ENCODE peak calls at places on chromosome 12, in six cellular contexts. One of them, this sample, is unnamed. For H3K4me1, the result is how much of the 10 kb centered on the place peaks cover.

GRCh38 chr12:7197846-7198245 is 8.4 kb downstream of the PEX5 start:
- DNase-seq in Panc1: no peak
- DNase-seq in tibial nerve: no peak
- DNase-seq in IMR-90: no peak
- DNase-seq in fibroblast of lung: no peak
- DNase-seq in left ventricle myocardium inferior: no peak
- DNase-seq in this sample: no peak

GRCh38 chr12:119178544-119179334 is at the start of gene HSPB8:
- DNase-seq in left ventricle myocardium inferior: peak
- DNase-seq in fibroblast of lung: peak
- DNase-seq in tibial nerve: peak
- DNase-seq in IMR-90: peak
- DNase-seq in Panc1: peak
- DNase-seq in this sample: peak

GRCh38 chr12:128661216-128661550 is 162.6 kb downstream of the SLC15A4 start:
- DNase-seq in Panc1: no peak
- DNase-seq in left ventricle myocardium inferior: no peak
- DNase-seq in fibroblast of lung: no peak
- DNase-seq in IMR-90: no peak
- DNase-seq in tibial nerve: no peak
- DNase-seq in this sample: no peak

GRCh38 chr12:13095266-13095995 is 8.0 kb downstream of the GSG1 start:
- DNase-seq in fibroblast of lung: peak
- DNase-seq in IMR-90: no peak
- DNase-seq in tibial nerve: no peak
- DNase-seq in left ventricle myocardium inferior: no peak
- DNase-seq in Panc1: no peak
- DNase-seq in this sample: no peak

GRCh38 chr12:78759387-78759786 is 105.2 kb upstream of the SYT1 start:
- DNase-seq in fibroblast of lung: peak
- DNase-seq in left ventricle myocardium inferior: no peak
- DNase-seq in tibial nerve: no peak
- DNase-seq in Panc1: no peak
- DNase-seq in IMR-90: peak
- DNase-seq in this sample: peak

GRCh38 chr12:112967858-112968257 is 10.5 kb upstream of the OAS2 start:
- DNase-seq in Panc1: no peak
- DNase-seq in IMR-90: no peak
- DNase-seq in fibroblast of lung: no peak
- DNase-seq in tibial nerve: no peak
- DNase-seq in left ventricle myocardium inferior: no peak
- DNase-seq in this sample: no peak

GRCh38 chr12:77239617-77240016 is 174.2 kb upstream of the E2F7 start:
- DNase-seq in Panc1: no peak
- DNase-seq in tibial nerve: no peak
- DNase-seq in left ventricle myocardium inferior: no peak
- DNase-seq in IMR-90: no peak
- DNase-seq in fibroblast of lung: no peak
- DNase-seq in this sample: no peak

GRCh38 chr12:87320724-87321123 is 708.5 kb downstream of the C12orf50 start:
- DNase-seq in Panc1: no peak
- DNase-seq in left ventricle myocardium inferior: no peak
- DNase-seq in tibial nerve: no peak
- DNase-seq in IMR-90: no peak
- DNase-seq in fibroblast of lung: peak
- DNase-seq in this sample: no peak

GRCh38 chr12:47747115-47747514 is 11.6 kb downstream of the RAPGEF3 start:
- DNase-seq in IMR-90: no peak
- DNase-seq in tibial nerve: no peak
- DNase-seq in Panc1: no peak
- DNase-seq in left ventricle myocardium inferior: no peak
- DNase-seq in fibroblast of lung: no peak
- DNase-seq in this sample: no peak

GRCh38 chr12:132162508-132163031 is 18.3 kb downstream of the NOC4L start:
- DNase-seq in tibial nerve: peak
- DNase-seq in Panc1: no peak
- DNase-seq in left ventricle myocardium inferior: no peak
- DNase-seq in fibroblast of lung: peak
- DNase-seq in IMR-90: peak
- DNase-seq in this sample: peak

GRCh38 chr12:6029401-6029800 is 84.3 kb upstream of the ANO2 start:
- DNase-seq in left ventricle myocardium inferior: no peak
- DNase-seq in fibroblast of lung: no peak
- DNase-seq in IMR-90: no peak
- DNase-seq in tibial nerve: no peak
- DNase-seq in Panc1: no peak
- DNase-seq in this sample: no peak

GRCh38 chr12:76075448-76075847 is 9.0 kb downstream of the NAP1L1 start:
- DNase-seq in tibial nerve: no peak
- DNase-seq in fibroblast of lung: no peak
- DNase-seq in IMR-90: no peak
- DNase-seq in left ventricle myocardium inferior: no peak
- DNase-seq in Panc1: no peak
- DNase-seq in this sample: no peak

GRCh38 chr12:42332301-42332894 is 6.4 kb downstream of the PPHLN1 start:
- DNase-seq in IMR-90: peak
- DNase-seq in fibroblast of lung: peak
- DNase-seq in Panc1: no peak
- DNase-seq in tibial nerve: peak
- DNase-seq in left ventricle myocardium inferior: no peak
- DNase-seq in this sample: peak

GRCh38 chr12:87995581-87996178 is 33.5 kb downstream of the C12orf50 start:
- DNase-seq in tibial nerve: peak
- DNase-seq in IMR-90: peak
- DNase-seq in left ventricle myocardium inferior: peak
- DNase-seq in Panc1: peak
- DNase-seq in fibroblast of lung: peak
- DNase-seq in this sample: peak

GRCh38 chr12:24491968-24492367 is 456.9 kb downstream of the BCAT1 start:
- DNase-seq in left ventricle myocardium inferior: no peak
- DNase-seq in IMR-90: no peak
- DNase-seq in Panc1: no peak
- DNase-seq in fibroblast of lung: no peak
- DNase-seq in tibial nerve: no peak
- DNase-seq in this sample: no peak

GRCh38 chr12:95516757-95517156 is 34.5 kb downstream of the USP44 start:
- DNase-seq in IMR-90: peak
- DNase-seq in Panc1: no peak
- DNase-seq in tibial nerve: no peak
- DNase-seq in fibroblast of lung: no peak
- DNase-seq in left ventricle myocardium inferior: no peak
- DNase-seq in this sample: peak

GRCh38 chr12:106040521-106040920 is 98.2 kb downstream of the NUAK1 start:
- DNase-seq in Panc1: no peak
- DNase-seq in left ventricle myocardium inferior: no peak
- DNase-seq in fibroblast of lung: no peak
- DNase-seq in IMR-90: no peak
- DNase-seq in tibial nerve: no peak
- DNase-seq in this sample: no peak

GRCh38 chr12:6323340-6323994 is 13.0 kb downstream of the PLEKHG6 start:
- DNase-seq in tibial nerve: no peak
- DNase-seq in left ventricle myocardium inferior: no peak
- DNase-seq in fibroblast of lung: peak
- DNase-seq in Panc1: peak
- DNase-seq in IMR-90: peak
- DNase-seq in this sample: peak

GRCh38 chr12:122851820-122852219 is 16.6 kb downstream of the HIP1R start:
- DNase-seq in left ventricle myocardium inferior: no peak
- DNase-seq in fibroblast of lung: peak
- DNase-seq in Panc1: no peak
- DNase-seq in IMR-90: peak
- DNase-seq in tibial nerve: no peak
- DNase-seq in this sample: peak

GRCh38 chr12:30880813-30881212 is 45.7 kb upstream of the TSPAN11 start:
- DNase-seq in fibroblast of lung: no peak
- DNase-seq in tibial nerve: no peak
- DNase-seq in IMR-90: no peak
- DNase-seq in Panc1: no peak
- DNase-seq in left ventricle myocardium inferior: no peak
- DNase-seq in this sample: no peak

GRCh38 chr12:27787559-27787958 is 7.5 kb upstream of the MANSC4 start:
- DNase-seq in left ventricle myocardium inferior: no peak
- DNase-seq in tibial nerve: no peak
- DNase-seq in Panc1: no peak
- DNase-seq in IMR-90: peak
- DNase-seq in fibroblast of lung: peak
- DNase-seq in this sample: no peak

GRCh38 chr12:120822832-120823503 is 81.2 kb downstream of the SPPL3 start:
- DNase-seq in fibroblast of lung: no peak
- DNase-seq in tibial nerve: no peak
- DNase-seq in left ventricle myocardium inferior: no peak
- DNase-seq in IMR-90: no peak
- DNase-seq in Panc1: no peak
- DNase-seq in this sample: no peak

GRCh38 chr12:75660107-75660530 is 148.7 kb upstream of the KRR1 start:
- DNase-seq in fibroblast of lung: peak
- DNase-seq in tibial nerve: no peak
- DNase-seq in Panc1: no peak
- DNase-seq in IMR-90: peak
- DNase-seq in left ventricle myocardium inferior: no peak
- DNase-seq in this sample: peak

GRCh38 chr12:26636710-26637328 is 196.2 kb downstream of the ITPR2 start:
- DNase-seq in tibial nerve: no peak
- DNase-seq in left ventricle myocardium inferior: no peak
- DNase-seq in fibroblast of lung: peak
- DNase-seq in IMR-90: peak
- DNase-seq in Panc1: peak
- DNase-seq in this sample: peak

GRCh38 chr12:31736472-31736871 is 7.7 kb upstream of the AMN1 start:
- DNase-seq in tibial nerve: no peak
- DNase-seq in IMR-90: peak
- DNase-seq in fibroblast of lung: peak
- DNase-seq in Panc1: no peak
- DNase-seq in left ventricle myocardium inferior: no peak
- DNase-seq in this sample: peak

GRCh38 chr12:104698871-104699270 is 242.1 kb downstream of the CHST11 start:
- DNase-seq in IMR-90: peak
- DNase-seq in tibial nerve: no peak
- DNase-seq in left ventricle myocardium inferior: no peak
- DNase-seq in fibroblast of lung: no peak
- DNase-seq in Panc1: no peak
- DNase-seq in this sample: peak

GRCh38 chr12:47977046-47977771 is 13.8 kb downstream of the TMEM106C start:
- DNase-seq in tibial nerve: no peak
- DNase-seq in Panc1: no peak
- DNase-seq in left ventricle myocardium inferior: no peak
- DNase-seq in fibroblast of lung: no peak
- DNase-seq in IMR-90: no peak
- DNase-seq in this sample: no peak

DNA sequence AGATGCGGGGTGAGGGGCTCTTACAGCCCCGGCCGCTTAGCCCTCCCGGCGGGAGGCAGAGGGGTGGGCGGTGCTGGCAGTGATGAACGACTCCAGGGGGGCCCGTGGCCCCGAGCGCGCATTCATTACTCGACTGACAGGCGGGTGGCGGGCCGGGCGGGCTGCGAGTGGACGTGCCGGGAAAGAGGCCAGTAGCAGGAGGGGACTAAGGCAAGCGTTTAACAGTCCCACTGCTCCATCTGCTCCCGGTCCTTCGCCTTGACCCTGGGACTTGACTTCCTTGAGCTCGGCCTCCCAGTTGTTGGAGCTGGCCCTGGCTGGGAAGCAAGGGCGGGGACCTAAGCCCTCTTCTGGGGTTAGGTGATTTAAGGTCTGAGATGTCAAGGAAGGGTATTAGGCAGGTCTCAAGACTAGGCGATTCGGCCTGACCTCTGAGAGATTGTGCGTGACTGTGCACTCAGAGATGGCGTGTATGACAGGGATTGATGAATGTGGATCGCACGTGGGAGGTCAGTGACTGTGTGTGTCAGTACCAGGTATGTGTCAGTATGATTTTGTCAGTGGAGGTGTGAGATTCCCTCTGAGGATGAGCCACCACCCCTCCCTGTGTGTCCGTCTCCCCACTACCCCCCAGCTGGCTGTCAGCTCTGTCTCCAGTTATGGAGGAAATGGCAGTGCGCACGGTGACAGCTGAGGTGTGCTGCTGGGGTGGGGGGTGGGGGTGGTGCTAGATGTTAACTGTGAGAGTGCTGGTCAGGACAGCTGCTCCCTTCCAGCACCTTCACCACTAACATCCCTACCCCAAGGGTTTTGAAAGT is 3.6 kb upstream of the DNAJC22 start:
- DNase-seq in fibroblast of lung: no peak
- DNase-seq in IMR-90: no peak
- DNase-seq in Panc1: no peak
- DNase-seq in tibial nerve: no peak
- DNase-seq in left ventricle myocardium inferior: no peak
- DNase-seq in this sample: no peak
- H3K4me1 ChIP-seq in fibroblast of lung: under half
- H3K4me1 ChIP-seq in IMR-90: under half
- H3K4me1 ChIP-seq in Panc1: under half
- H3K4me1 ChIP-seq in tibial nerve: under half
- H3K4me1 ChIP-seq in left ventricle myocardium inferior: half or more
- H3K4me1 ChIP-seq in this sample: under half

GRCh38 chr12:18658179-18658578 is 79.6 kb downstream of the PLCZ1 start:
- DNase-seq in IMR-90: no peak
- DNase-seq in left ventricle myocardium inferior: no peak
- DNase-seq in tibial nerve: no peak
- DNase-seq in fibroblast of lung: no peak
- DNase-seq in Panc1: no peak
- DNase-seq in this sample: no peak
- H3K4me3 ChIP-seq in IMR-90: no peak
- H3K4me3 ChIP-seq in left ventricle myocardium inferior: no peak
- H3K4me3 ChIP-seq in tibial nerve: no peak
- H3K4me3 ChIP-seq in fibroblast of lung: no peak
- H3K4me3 ChIP-seq in Panc1: no peak
- H3K4me3 ChIP-seq in this sample: no peak

GRCh38 chr12:52197371-52198231 is 5.8 kb upstream of the KRT80 start:
- DNase-seq in fibroblast of lung: peak
- DNase-seq in tibial nerve: peak
- DNase-seq in Panc1: no peak
- DNase-seq in left ventricle myocardium inferior: peak
- DNase-seq in IMR-90: no peak
- DNase-seq in this sample: no peak
- H3K27ac ChIP-seq in fibroblast of lung: no peak
- H3K27ac ChIP-seq in tibial nerve: no peak
- H3K27ac ChIP-seq in Panc1: peak
- H3K27ac ChIP-seq in left ventricle myocardium inferior: peak
- H3K27ac ChIP-seq in IMR-90: no peak
- H3K27ac ChIP-seq in this sample: no peak

DNA sequence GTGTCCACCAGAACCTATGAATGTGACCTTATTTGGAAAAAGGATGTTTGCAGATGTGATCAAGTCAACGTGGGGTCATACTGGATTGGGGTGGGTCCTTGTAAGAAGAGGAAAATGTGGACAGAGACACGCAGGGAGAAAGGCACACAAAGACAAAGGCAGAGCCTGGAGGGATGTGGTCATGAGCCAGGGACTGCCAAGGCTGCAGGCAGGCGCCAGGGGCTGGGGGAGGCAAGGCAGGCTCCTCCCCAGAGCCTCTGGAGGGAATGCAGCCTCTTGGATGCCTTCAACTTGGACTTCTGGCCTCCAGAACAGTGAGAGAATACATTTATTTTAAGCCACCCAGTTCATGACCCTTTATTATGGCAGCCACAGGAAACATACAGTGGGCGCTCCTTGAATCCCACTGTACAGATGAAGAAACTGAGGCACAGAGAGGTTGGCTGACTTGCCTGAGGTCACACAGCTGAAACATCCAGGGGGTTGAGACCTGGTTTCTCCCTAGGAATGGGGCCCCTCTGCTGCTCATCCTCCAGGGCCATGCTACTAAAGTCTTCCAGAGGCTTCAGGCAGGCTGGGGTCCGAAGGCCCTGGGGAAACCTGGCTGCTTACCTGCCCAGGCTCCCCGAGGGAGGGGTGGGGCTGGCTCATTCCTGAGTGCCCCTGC is 99.7 kb downstream of the RFLNA start:
- DNase-seq in left ventricle myocardium inferior: no peak
- DNase-seq in IMR-90: no peak
- DNase-seq in Panc1: no peak
- DNase-seq in tibial nerve: no peak
- DNase-seq in fibroblast of lung: no peak
- DNase-seq in this sample: peak
- H3K4me1 ChIP-seq in left ventricle myocardium inferior: half or more
- H3K4me1 ChIP-seq in IMR-90: under half
- H3K4me1 ChIP-seq in Panc1: half or more
- H3K4me1 ChIP-seq in tibial nerve: under half
- H3K4me1 ChIP-seq in fibroblast of lung: under half
- H3K4me1 ChIP-seq in this sample: half or more

This sample was measured in astrocyte.